ENCODE peak calls at places on chromosome 5, in seven cellular contexts. V is upper lobe of right lung, C is pancreas, L is left ventricle myocardium inferior, W is heart right ventricle, K is hepatocyte, D is kidney. X is an unnamed sample.
A peak's percentile ranks its signal among the peaks of the same experiment; 100 is the strongest.

GRCh38 chr5:151686673-151687378 is at the start of gene SPARC:
- DNase-seq in D (peak; percentile 93), W (peak; percentile 87), K (peak; percentile 91), V (peak; percentile 72), C (peak; percentile 21), L (peak; percentile 74), X (peak; percentile 86)

GRCh38 chr5:115977988-115978387 is 15.7 kb downstream of the LVRN start:
- DNase-seq in D (no peak), L (no peak), K (no peak), C (no peak), V (no peak), W (no peak), X (no peak)

GRCh38 chr5:160342413-160342941 is 27.9 kb downstream of the C1QTNF2 start:
- DNase-seq in W (no peak), C (no peak), L (no peak), V (no peak), K (no peak), D (no peak), X (no peak)

GRCh38 chr5:121748690-121749089 is 103.0 kb upstream of the FTMT start:
- DNase-seq in D (no peak), W (peak; percentile 43), K (peak; percentile 5), L (no peak), V (no peak), C (no peak), X (no peak)

GRCh38 chr5:141529873-141530272 is 41.0 kb downstream of the PCDHGC5 start:
- DNase-seq in D (no peak), C (no peak), L (no peak), W (no peak), K (no peak), V (no peak), X (no peak)

GRCh38 chr5:22908129-22908528 is 55.0 kb upstream of the CDH12 start:
- DNase-seq in C (no peak), L (no peak), D (no peak), K (peak; percentile 24), V (no peak), W (no peak), X (no peak)

GRCh38 chr5:127871448-127872153 is 168.4 kb downstream of the CCDC192 start:
- DNase-seq in W (no peak), V (no peak), L (no peak), D (no peak), C (no peak), K (no peak), X (no peak)

GRCh38 chr5:141518616-141519015 is 29.7 kb downstream of the PCDHGC5 start:
- DNase-seq in C (no peak), W (no peak), L (no peak), D (no peak), K (no peak), V (no peak), X (no peak)

GRCh38 chr5:95029569-95030366 is 255.1 kb downstream of the MCTP1 start:
- DNase-seq in V (no peak), L (no peak), K (no peak), C (no peak), W (no peak), D (no peak), X (no peak)

GRCh38 chr5:14109041-14109747 is 33.9 kb upstream of the TRIO start:
- DNase-seq in W (no peak), D (no peak), V (no peak), K (no peak), C (no peak), L (no peak), X (no peak)

GRCh38 chr5:159184858-159185381 is 24.4 kb downstream of the RNF145 start:
- DNase-seq in D (no peak), C (no peak), K (no peak), L (no peak), W (no peak), V (no peak), X (no peak)

GRCh38 chr5:176846335-176847140 is 36.2 kb downstream of the UNC5A start:
- DNase-seq in C (no peak), K (peak; percentile 26), W (no peak), L (no peak), D (peak; percentile 66), V (no peak), X (no peak)

GRCh38 chr5:149617760-149618306 is 36.5 kb downstream of the ARHGEF37 start:
- DNase-seq in K (no peak), D (peak; percentile 70), V (no peak), L (no peak), W (no peak), C (no peak), X (no peak)

GRCh38 chr5:53167836-53168235 is 58.3 kb upstream of the MOCS2 start:
- DNase-seq in W (peak; percentile 47), L (peak; percentile 58), C (no peak), V (no peak), K (no peak), D (peak; percentile 53), X (no peak)

GRCh38 chr5:142167458-142167857 is 58.9 kb downstream of the NDFIP1 start:
- DNase-seq in C (no peak), D (no peak), L (no peak), K (no peak), W (no peak), V (no peak), X (no peak)

GRCh38 chr5:37837101-37838032 is 2.5 kb downstream of the GDNF start:
- DNase-seq in C (peak; percentile 49), L (peak; percentile 71), V (peak; percentile 81), K (peak; percentile 88), W (peak; percentile 60), D (peak; percentile 91), X (no peak)

GRCh38 chr5:142931896-142932686 is 161.9 kb downstream of the ARHGAP26 start:
- DNase-seq in D (no peak), K (no peak), L (no peak), C (no peak), V (no peak), W (peak; percentile 45), X (no peak)

GRCh38 chr5:7606840-7607453 is 211.0 kb downstream of the ADCY2 start:
- DNase-seq in W (no peak), D (no peak), L (no peak), K (no peak), C (no peak), V (no peak), X (no peak)

GRCh38 chr5:27172708-27173107 is 134.3 kb upstream of the CDH9 start:
- DNase-seq in L (no peak), W (no peak), C (no peak), K (no peak), V (no peak), D (no peak), X (no peak)

GRCh38 chr5:122089096-122089495 is 11.0 kb upstream of the LOX start:
- DNase-seq in W (no peak), D (no peak), L (no peak), V (no peak), C (no peak), K (no peak), X (no peak)

GRCh38 chr5:60335913-60336312 is 364.1 kb downstream of the DEPDC1B start:
- DNase-seq in C (no peak), L (no peak), D (no peak), K (no peak), W (no peak), V (no peak), X (no peak)

GRCh38 chr5:980001-980588 is 28.5 kb upstream of the NKD2 start:
- DNase-seq in K (peak; percentile 4), D (peak; percentile 72), C (no peak), V (no peak), W (peak; percentile 7), L (no peak), X (peak; percentile 32)
- H3K27ac ChIP-seq in K (peak overlapping the region; percentile 49), D (peak overlapping the region; percentile 23), C (peak overlapping the region; percentile 41), V (peak overlapping the region; percentile 42), W (no peak overlapping the region), L (peak overlapping the region; percentile 6), X (no peak overlapping the region)

GRCh38 chr5:134586866-134587524 is 45.6 kb downstream of the SAR1B start:
- DNase-seq in D (peak; percentile 88), L (peak; percentile 84), V (peak; percentile 92), C (peak; percentile 75), W (peak; percentile 78), K (peak; percentile 89), X (peak; percentile 80)
- H3K4me3 ChIP-seq in D (no peak overlapping the region), L (peak overlapping the region; percentile 30), V (no peak overlapping the region), C (no peak overlapping the region), W (no peak overlapping the region), K (no peak overlapping the region), X (no peak overlapping the region)

GRCh38 chr5:178437296-178438075 is 152.7 kb downstream of the COL23A1 start:
- DNase-seq in W (no peak), V (no peak), L (no peak), C (no peak), K (no peak), D (no peak), X (no peak)
- H3K9me3 ChIP-seq in W (no peaks in the 10 kb centered on the region), V (no peaks in the 10 kb centered on the region), L (no peaks in the 10 kb centered on the region), C (no peaks in the 10 kb centered on the region), K (no peaks in the 10 kb centered on the region), D (no peaks in the 10 kb centered on the region), X (no peaks in the 10 kb centered on the region)

GRCh38 chr5:91352831-91353695 is 30.1 kb downstream of the ARRDC3 start:
- DNase-seq in K (no peak), D (no peak), L (no peak), V (no peak), W (no peak), C (no peak), X (no peak)

GRCh38 chr5:91357806-91358205 is 25.3 kb downstream of the ARRDC3 start:
- DNase-seq in C (no peak), W (no peak), V (no peak), K (no peak), D (no peak), L (no peak), X (no peak)

GRCh38 chr5:91361055-91361701 is 21.9 kb downstream of the ARRDC3 start:
- DNase-seq in L (no peak), K (no peak), V (no peak), D (no peak), C (no peak), W (no peak), X (no peak)

GRCh38 chr5:91359957-91360609 is 23.0 kb downstream of the ARRDC3 start:
- DNase-seq in V (no peak), K (no peak), L (no peak), D (no peak), C (no peak), W (no peak), X (no peak)

GRCh38 chr5:91357012-91357634 is 26.0 kb downstream of the ARRDC3 start:
- DNase-seq in L (no peak), V (no peak), C (peak; percentile 71), K (peak; percentile 22), W (no peak), D (no peak), X (no peak)
- H3K27ac ChIP-seq in L (no peak overlapping the region), V (no peak overlapping the region), C (peak overlapping the region; percentile 57), K (no peak overlapping the region), W (no peak overlapping the region), D (no peak overlapping the region), X (no peak overlapping the region)

X was measured in RWPE2.